ENCODE peak calls at places on chromosomes 3 and 15, in ten cellular contexts. One of them, this sample, is unnamed.

GRCh38 chr3:141830508-141830907 is 45.9 kb upstream of the ATP1B3 start:
- DNase-seq in endothelial cell: no peak
- DNase-seq in astrocyte of the cerebellum: no peak
- DNase-seq in keratinocyte: peak; percentile 95
- DNase-seq in astrocyte: no peak
- DNase-seq in ovary: no peak
- DNase-seq in astrocyte of the spinal cord: no peak
- DNase-seq in GM13977: no peak
- DNase-seq in WERI-Rb-1: no peak
- DNase-seq in HCT116: no peak
- DNase-seq in this sample: no peak

GRCh38 chr3:24454862-24455261 is 39.8 kb downstream of the THRB start:
- DNase-seq in endothelial cell: no peak
- DNase-seq in astrocyte of the cerebellum: no peak
- DNase-seq in keratinocyte: no peak
- DNase-seq in astrocyte: no peak
- DNase-seq in ovary: no peak
- DNase-seq in astrocyte of the spinal cord: no peak
- DNase-seq in GM13977: no peak
- DNase-seq in WERI-Rb-1: no peak
- DNase-seq in HCT116: no peak
- DNase-seq in this sample: no peak

GRCh38 chr3:4314688-4315087 is 11.5 kb downstream of the SETMAR start:
- DNase-seq in endothelial cell: no peak
- DNase-seq in astrocyte of the cerebellum: no peak
- DNase-seq in keratinocyte: no peak
- DNase-seq in astrocyte: no peak
- DNase-seq in ovary: no peak
- DNase-seq in astrocyte of the spinal cord: no peak
- DNase-seq in GM13977: no peak
- DNase-seq in WERI-Rb-1: no peak
- DNase-seq in HCT116: no peak
- DNase-seq in this sample: no peak

GRCh38 chr15:25676070-25676469 is 187.1 kb downstream of the ATP10A start:
- DNase-seq in endothelial cell: no peak
- DNase-seq in astrocyte of the cerebellum: no peak
- DNase-seq in keratinocyte: no peak
- DNase-seq in astrocyte: no peak
- DNase-seq in ovary: no peak
- DNase-seq in astrocyte of the spinal cord: no peak
- DNase-seq in GM13977: no peak
- DNase-seq in WERI-Rb-1: no peak
- DNase-seq in HCT116: no peak
- DNase-seq in this sample: no peak

GRCh38 chr3:117052356-117052755 is 342.8 kb downstream of the TUSC7 start:
- DNase-seq in endothelial cell: no peak
- DNase-seq in astrocyte of the cerebellum: no peak
- DNase-seq in keratinocyte: no peak
- DNase-seq in astrocyte: peak; percentile 52
- DNase-seq in ovary: no peak
- DNase-seq in astrocyte of the spinal cord: no peak
- DNase-seq in GM13977: no peak
- DNase-seq in WERI-Rb-1: no peak
- DNase-seq in HCT116: no peak
- DNase-seq in this sample: no peak

GRCh38 chr3:153180860-153181372 is 18.9 kb downstream of the RAP2B start:
- DNase-seq in endothelial cell: no peak
- DNase-seq in astrocyte of the cerebellum: no peak
- DNase-seq in keratinocyte: no peak
- DNase-seq in astrocyte: no peak
- DNase-seq in ovary: no peak
- DNase-seq in astrocyte of the spinal cord: no peak
- DNase-seq in GM13977: no peak
- DNase-seq in WERI-Rb-1: no peak
- DNase-seq in HCT116: no peak
- DNase-seq in this sample: no peak

GRCh38 chr15:75328493-75329314 is 7.2 kb upstream of the COMMD4 start:
- DNase-seq in endothelial cell: no peak
- DNase-seq in astrocyte of the cerebellum: no peak
- DNase-seq in keratinocyte: no peak
- DNase-seq in astrocyte: no peak
- DNase-seq in ovary: no peak
- DNase-seq in astrocyte of the spinal cord: no peak
- DNase-seq in GM13977: no peak
- DNase-seq in WERI-Rb-1: no peak
- DNase-seq in HCT116: no peak
- DNase-seq in this sample: no peak

GRCh38 chr15:39312984-39313383 is 267.9 kb upstream of the THBS1 start:
- DNase-seq in endothelial cell: no peak
- DNase-seq in astrocyte of the cerebellum: no peak
- DNase-seq in keratinocyte: no peak
- DNase-seq in astrocyte: no peak
- DNase-seq in ovary: no peak
- DNase-seq in astrocyte of the spinal cord: no peak
- DNase-seq in GM13977: peak; percentile 10
- DNase-seq in WERI-Rb-1: peak; percentile 9
- DNase-seq in HCT116: peak; percentile 2
- DNase-seq in this sample: no peak

GRCh38 chr3:163809540-163809993 is 1268.7 kb downstream of the SI start:
- DNase-seq in endothelial cell: no peak
- DNase-seq in astrocyte of the cerebellum: no peak
- DNase-seq in keratinocyte: no peak
- DNase-seq in astrocyte: no peak
- DNase-seq in ovary: no peak
- DNase-seq in astrocyte of the spinal cord: no peak
- DNase-seq in GM13977: peak; percentile 18
- DNase-seq in WERI-Rb-1: no peak
- DNase-seq in HCT116: no peak
- DNase-seq in this sample: no peak

GRCh38 chr15:101501703-101502373 is 12.3 kb upstream of the PCSK6 start:
- DNase-seq in endothelial cell: peak; percentile 57
- DNase-seq in astrocyte of the cerebellum: no peak
- DNase-seq in keratinocyte: no peak
- DNase-seq in astrocyte: no peak
- DNase-seq in ovary: peak; percentile 40
- DNase-seq in astrocyte of the spinal cord: no peak
- DNase-seq in GM13977: peak; percentile 78
- DNase-seq in WERI-Rb-1: peak; percentile 81
- DNase-seq in HCT116: peak; percentile 22
- DNase-seq in this sample: peak; percentile 58

GRCh38 chr3:140432176-140432753 is 245.6 kb upstream of the TRIM42 start:
- DNase-seq in endothelial cell: no peak
- DNase-seq in astrocyte of the cerebellum: no peak
- DNase-seq in keratinocyte: no peak
- DNase-seq in astrocyte: peak; percentile 56
- DNase-seq in ovary: peak; percentile 30
- DNase-seq in astrocyte of the spinal cord: peak; percentile 24
- DNase-seq in GM13977: no peak
- DNase-seq in WERI-Rb-1: peak; percentile 54
- DNase-seq in HCT116: no peak
- DNase-seq in this sample: no peak

GRCh38 chr3:124837730-124838186 is 49.4 kb downstream of the ITGB5 start:
- DNase-seq in endothelial cell: peak; percentile 30
- DNase-seq in astrocyte of the cerebellum: peak; percentile 26
- DNase-seq in keratinocyte: no peak
- DNase-seq in astrocyte: peak; percentile 81
- DNase-seq in ovary: no peak
- DNase-seq in astrocyte of the spinal cord: peak; percentile 64
- DNase-seq in GM13977: no peak
- DNase-seq in WERI-Rb-1: no peak
- DNase-seq in HCT116: peak; percentile 50
- DNase-seq in this sample: no peak

GRCh38 chr15:41972341-41973237 is at the start of gene EHD4:
- DNase-seq in endothelial cell: peak; percentile 92
- DNase-seq in astrocyte of the cerebellum: peak; percentile 98
- DNase-seq in keratinocyte: peak; percentile 95
- DNase-seq in astrocyte: peak; percentile 98
- DNase-seq in ovary: peak; percentile 94
- DNase-seq in astrocyte of the spinal cord: peak; percentile 99
- DNase-seq in GM13977: peak; percentile 97
- DNase-seq in WERI-Rb-1: peak; percentile 98
- DNase-seq in HCT116: peak; percentile 99
- DNase-seq in this sample: peak; percentile 91

GRCh38 chr3:17686613-17687012 is 55.8 kb downstream of the TBC1D5 start:
- DNase-seq in endothelial cell: peak; percentile 8
- DNase-seq in astrocyte of the cerebellum: no peak
- DNase-seq in keratinocyte: no peak
- DNase-seq in astrocyte: no peak
- DNase-seq in ovary: no peak
- DNase-seq in astrocyte of the spinal cord: no peak
- DNase-seq in GM13977: no peak
- DNase-seq in WERI-Rb-1: peak; percentile 12
- DNase-seq in HCT116: peak; percentile 16
- DNase-seq in this sample: no peak

GRCh38 chr3:115071611-115072010 is 75.5 kb downstream of the ZBTB20 start:
- DNase-seq in endothelial cell: no peak
- DNase-seq in astrocyte of the cerebellum: no peak
- DNase-seq in keratinocyte: no peak
- DNase-seq in astrocyte: peak; percentile 80
- DNase-seq in ovary: no peak
- DNase-seq in astrocyte of the spinal cord: peak; percentile 57
- DNase-seq in GM13977: no peak
- DNase-seq in WERI-Rb-1: no peak
- DNase-seq in HCT116: no peak
- DNase-seq in this sample: no peak

GRCh38 chr3:105553851-105554250 is 187.1 kb downstream of the ALCAM start:
- DNase-seq in endothelial cell: no peak
- DNase-seq in astrocyte of the cerebellum: no peak
- DNase-seq in keratinocyte: no peak
- DNase-seq in astrocyte: peak; percentile 13
- DNase-seq in ovary: no peak
- DNase-seq in astrocyte of the spinal cord: no peak
- DNase-seq in GM13977: no peak
- DNase-seq in WERI-Rb-1: no peak
- DNase-seq in HCT116: no peak
- DNase-seq in this sample: no peak

GRCh38 chr15:61784734-61785133 is 275.5 kb downstream of the VPS13C start:
- DNase-seq in endothelial cell: no peak
- DNase-seq in astrocyte of the cerebellum: no peak
- DNase-seq in keratinocyte: no peak
- DNase-seq in astrocyte: no peak
- DNase-seq in ovary: no peak
- DNase-seq in astrocyte of the spinal cord: no peak
- DNase-seq in GM13977: no peak
- DNase-seq in WERI-Rb-1: no peak
- DNase-seq in HCT116: no peak
- DNase-seq in this sample: no peak

GRCh38 chr15:58677426-58677825 is 72.1 kb downstream of the ADAM10 start:
- DNase-seq in endothelial cell: no peak
- DNase-seq in astrocyte of the cerebellum: no peak
- DNase-seq in keratinocyte: no peak
- DNase-seq in astrocyte: no peak
- DNase-seq in ovary: no peak
- DNase-seq in astrocyte of the spinal cord: no peak
- DNase-seq in GM13977: no peak
- DNase-seq in WERI-Rb-1: no peak
- DNase-seq in HCT116: no peak
- DNase-seq in this sample: no peak

GRCh38 chr3:188349276-188349962 is 195.5 kb downstream of the LPP start:
- DNase-seq in endothelial cell: no peak
- DNase-seq in astrocyte of the cerebellum: no peak
- DNase-seq in keratinocyte: no peak
- DNase-seq in astrocyte: peak; percentile 45
- DNase-seq in ovary: no peak
- DNase-seq in astrocyte of the spinal cord: no peak
- DNase-seq in GM13977: no peak
- DNase-seq in WERI-Rb-1: no peak
- DNase-seq in HCT116: peak; percentile 22
- DNase-seq in this sample: no peak
- TF ChIP-seq CTCF in endothelial cell: no peak
- TF ChIP-seq CTCF in astrocyte of the cerebellum: peak; percentile 15
- TF ChIP-seq CTCF in keratinocyte: no peak
- TF ChIP-seq CTCF in astrocyte: no peak
- TF ChIP-seq CTCF in ovary: no peak
- TF ChIP-seq CTCF in astrocyte of the spinal cord: peak; percentile 22
- TF ChIP-seq CTCF in GM13977: no peak
- TF ChIP-seq CTCF in WERI-Rb-1: no peak
- TF ChIP-seq CTCF in HCT116: no peak
- TF ChIP-seq CTCF in this sample: no peak

DNA sequence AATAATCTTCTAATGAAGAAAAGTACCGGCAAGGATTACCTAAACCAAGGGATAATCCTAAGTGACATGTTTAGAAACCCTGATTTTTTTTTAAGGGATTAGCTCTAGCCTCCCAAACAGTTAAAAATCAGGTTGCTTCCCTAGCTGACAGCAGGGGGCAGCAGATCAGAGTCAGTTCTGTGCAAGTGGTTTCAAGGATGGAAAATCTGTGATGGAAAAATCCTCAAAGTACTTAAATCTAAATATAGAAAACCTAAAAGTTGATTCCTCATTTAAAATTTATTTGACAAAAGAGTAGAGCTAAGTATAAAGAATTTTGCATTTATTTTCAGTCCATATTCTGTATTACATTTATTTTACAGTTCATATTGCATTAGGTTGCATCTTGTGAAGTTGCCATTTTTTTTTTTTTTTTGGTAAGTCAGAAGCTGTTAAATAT is 107.6 kb downstream of the PEX5L start:
- DNase-seq in endothelial cell: peak; percentile 68
- DNase-seq in astrocyte of the cerebellum: peak; percentile 56
- DNase-seq in keratinocyte: peak; percentile 7
- DNase-seq in astrocyte: peak; percentile 41
- DNase-seq in ovary: peak; percentile 51
- DNase-seq in astrocyte of the spinal cord: peak; percentile 69
- DNase-seq in GM13977: peak; percentile 43
- DNase-seq in WERI-Rb-1: peak; percentile 87
- DNase-seq in HCT116: peak; percentile 37
- DNase-seq in this sample: no peak
- TF ChIP-seq CTCF in endothelial cell: peak; percentile 83
- TF ChIP-seq CTCF in astrocyte of the cerebellum: peak; percentile 85
- TF ChIP-seq CTCF in keratinocyte: peak; percentile 65
- TF ChIP-seq CTCF in astrocyte: peak; percentile 80
- TF ChIP-seq CTCF in ovary: peak; percentile 24
- TF ChIP-seq CTCF in astrocyte of the spinal cord: peak; percentile 84
- TF ChIP-seq CTCF in GM13977: peak; percentile 83
- TF ChIP-seq CTCF in WERI-Rb-1: peak; percentile 59
- TF ChIP-seq CTCF in HCT116: peak; percentile 41
- TF ChIP-seq CTCF in this sample: peak; percentile 69

DNA sequence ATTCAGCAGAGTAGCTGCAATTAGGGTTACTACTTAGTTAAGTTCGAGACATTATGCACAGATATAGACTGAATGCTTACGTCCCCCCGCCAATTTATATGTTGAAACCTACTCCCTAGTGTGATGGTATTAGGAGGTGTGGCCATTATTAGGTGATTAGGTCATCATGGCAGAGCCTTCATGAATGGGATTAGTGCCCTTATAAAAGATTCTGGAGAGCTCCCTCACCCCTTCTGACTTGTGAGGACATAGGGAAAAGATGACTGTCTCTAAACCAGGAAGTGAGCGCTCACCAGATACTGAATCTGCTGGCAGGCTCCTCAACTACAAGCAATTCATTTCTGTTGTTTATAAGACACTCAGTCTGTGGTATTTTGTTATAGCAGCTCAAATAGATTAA is 25.6 kb upstream of the TEX9 start:
- DNase-seq in endothelial cell: no peak
- DNase-seq in astrocyte of the cerebellum: no peak
- DNase-seq in keratinocyte: no peak
- DNase-seq in astrocyte: no peak
- DNase-seq in ovary: no peak
- DNase-seq in astrocyte of the spinal cord: no peak
- DNase-seq in GM13977: no peak
- DNase-seq in WERI-Rb-1: no peak
- DNase-seq in HCT116: no peak
- DNase-seq in this sample: no peak
- TF ChIP-seq CTCF in endothelial cell: no peak
- TF ChIP-seq CTCF in astrocyte of the cerebellum: no peak
- TF ChIP-seq CTCF in keratinocyte: no peak
- TF ChIP-seq CTCF in astrocyte: no peak
- TF ChIP-seq CTCF in ovary: no peak
- TF ChIP-seq CTCF in astrocyte of the spinal cord: no peak
- TF ChIP-seq CTCF in GM13977: no peak
- TF ChIP-seq CTCF in WERI-Rb-1: no peak
- TF ChIP-seq CTCF in HCT116: no peak
- TF ChIP-seq CTCF in this sample: no peak

GRCh38 chr3:79515072-79515471 is 252.7 kb downstream of the ROBO1 start:
- DNase-seq in endothelial cell: no peak
- DNase-seq in astrocyte of the cerebellum: peak; percentile 31
- DNase-seq in keratinocyte: no peak
- DNase-seq in astrocyte: peak; percentile 66
- DNase-seq in ovary: no peak
- DNase-seq in astrocyte of the spinal cord: peak; percentile 22
- DNase-seq in GM13977: no peak
- DNase-seq in WERI-Rb-1: no peak
- DNase-seq in HCT116: no peak
- DNase-seq in this sample: no peak
- TF ChIP-seq CTCF in endothelial cell: no peak
- TF ChIP-seq CTCF in astrocyte of the cerebellum: no peak
- TF ChIP-seq CTCF in keratinocyte: no peak
- TF ChIP-seq CTCF in astrocyte: no peak
- TF ChIP-seq CTCF in ovary: no peak
- TF ChIP-seq CTCF in astrocyte of the spinal cord: no peak
- TF ChIP-seq CTCF in GM13977: no peak
- TF ChIP-seq CTCF in WERI-Rb-1: no peak
- TF ChIP-seq CTCF in HCT116: no peak
- TF ChIP-seq CTCF in this sample: no peak